ENCODE peak calls at places on chromosomes 16 and 17, in ten cellular contexts. T is mesenchymal stem cell; C is sigmoid colon; P is MV-4-11; M is iris pigment epithelial cell; J is stimulated activated CD8-positive, alpha-beta memory T cell treated with anti-CD3 and anti-CD28 coated beads, Interleukin-4, amount 100 ng/mL, for 1 hour; A is NT2/D1; F is BE2C; V is A549; D is effector CD4-positive, alpha-beta T cell. E is an unnamed sample.

GRCh38 chr16:24883714-24884151 is 38.0 kb downstream of the SLC5A11 start:
- DNase-seq in T (no peak), C (no peak), P (no peak), M (no peak), J (no peak), A (no peak), F (no peak), V (no peak), D (no peak), E (no peak)

GRCh38 chr17:78724544-78724943 is 57.5 kb downstream of the CYTH1 start:
- DNase-seq in T (no peak), C (no peak), P (no peak), M (no peak), J (no peak), A (no peak), F (peak), V (no peak), D (no peak), E (no peak)

GRCh38 chr17:2885751-2886150 is 89.5 kb downstream of the RAP1GAP2 start:
- DNase-seq in T (no peak), C (no peak), P (no peak), M (no peak), J (no peak), A (no peak), F (peak), V (no peak), D (no peak), E (no peak)

GRCh38 chr16:22356930-22357634 is 17.3 kb downstream of the CDR2 start:
- DNase-seq in T (peak), C (no peak), P (no peak), M (peak), J (no peak), A (no peak), F (no peak), V (no peak), D (no peak), E (no peak)

GRCh38 chr17:4074831-4075495 is 67.9 kb downstream of the ZZEF1 start:
- DNase-seq in T (peak), C (no peak), P (peak), M (peak), J (no peak), A (peak), F (peak), V (peak), D (no peak), E (no peak)

GRCh38 chr16:78142784-78143183 is 43.3 kb downstream of the WWOX start:
- DNase-seq in T (no peak), C (no peak), P (no peak), M (no peak), J (no peak), A (no peak), F (no peak), V (no peak), D (no peak), E (no peak)

GRCh38 chr16:79928142-79928735 is 327.7 kb upstream of the MAF start:
- DNase-seq in T (no peak), C (no peak), P (no peak), M (no peak), J (no peak), A (no peak), F (no peak), V (no peak), D (no peak), E (no peak)

GRCh38 chr17:28008526-28008925 is 34.0 kb upstream of the NLK start:
- DNase-seq in T (peak), C (no peak), P (peak), M (peak), J (no peak), A (peak), F (no peak), V (peak), D (no peak), E (peak)

GRCh38 chr17:68346448-68346847 is 55.2 kb downstream of the ARSG start:
- DNase-seq in T (no peak), C (no peak), P (peak), M (no peak), J (peak), A (no peak), F (no peak), V (no peak), D (peak), E (no peak)

GRCh38 chr17:63399316-63399715 is 46.8 kb downstream of the CYB561 start:
- DNase-seq in T (peak), C (no peak), P (no peak), M (peak), J (no peak), A (no peak), F (no peak), V (no peak), D (no peak), E (no peak)

E was measured in skeletal muscle cell.